ENCODE peak calls at places on chromosomes 5 and 9, in six cellular contexts. E is bronchial epithelial cell, U is A549, D is MM.1S, R is IMR-90, L is Panc1. B is an unnamed sample.

GRCh38 chr5:92652735-92653134 is 928.3 kb downstream of the NR2F1-AS1 start:
- DNase-seq in E (no peak), U (no peak), D (peak), R (peak), L (no peak), B (peak)

GRCh38 chr9:72951520-72952393 is 1.1 kb downstream of the ALDH1A1 start:
- DNase-seq in E (no peak), U (no peak), D (no peak), R (no peak), L (no peak), B (no peak)

GRCh38 chr9:20473566-20474116 is 148.7 kb downstream of the MLLT3 start:
- DNase-seq in E (no peak), U (no peak), D (no peak), R (no peak), L (no peak), B (peak)

GRCh38 chr5:128513816-128514215 is 24.2 kb downstream of the FBN2 start:
- DNase-seq in E (no peak), U (no peak), D (no peak), R (peak), L (no peak), B (no peak)

GRCh38 chr9:136662656-136663310 is at the start of gene EGFL7:
- DNase-seq in E (no peak), U (no peak), D (no peak), R (no peak), L (no peak), B (no peak)

GRCh38 chr9:107422189-107422802 is 67.3 kb downstream of the KLF4 start:
- DNase-seq in E (peak), U (peak), D (peak), R (peak), L (no peak), B (peak)

GRCh38 chr5:180111273-180111695 is 39.7 kb upstream of the RNF130 start:
- DNase-seq in E (no peak), U (no peak), D (no peak), R (no peak), L (no peak), B (no peak)

GRCh38 chr9:133572821-133573361 is 36.3 kb downstream of the FAM163B start:
- DNase-seq in E (no peak), U (no peak), D (no peak), R (no peak), L (no peak), B (no peak)

GRCh38 chr9:89422151-89422918 is 75.6 kb downstream of the SEMA4D start:
- DNase-seq in E (peak), U (no peak), D (no peak), R (peak), L (no peak), B (peak)

GRCh38 chr5:73818357-73818756 is 192.4 kb downstream of the ARHGEF28 start:
- DNase-seq in E (peak), U (no peak), D (no peak), R (peak), L (no peak), B (peak)

GRCh38 chr9:573551-574410 is 267.7 kb upstream of the DMRT1 start:
- DNase-seq in E (peak), U (no peak), D (no peak), R (no peak), L (no peak), B (no peak)

GRCh38 chr5:179154346-179154990 is 94.3 kb downstream of the ZNF354C start:
- DNase-seq in E (no peak), U (no peak), D (no peak), R (no peak), L (no peak), B (no peak)

GRCh38 chr5:3320317-3320865 is 275.2 kb upstream of the IRX1 start:
- DNase-seq in E (no peak), U (no peak), D (no peak), R (no peak), L (no peak), B (no peak)

GRCh38 chr5:45411971-45412612 is 284.1 kb downstream of the HCN1 start:
- DNase-seq in E (no peak), U (no peak), D (no peak), R (peak), L (no peak), B (peak)

GRCh38 chr5:10145922-10146321 is 103.8 kb downstream of the ATPSCKMT start:
- DNase-seq in E (peak), U (peak), D (peak), R (peak), L (peak), B (peak)

GRCh38 chr5:172958268-172959046 is 767 bp upstream of the RPL26L1 start:
- DNase-seq in E (peak), U (peak), D (peak), R (peak), L (no peak), B (peak)

GRCh38 chr9:86142973-86143372 is 43.6 kb upstream of the GOLM1 start:
- DNase-seq in E (no peak), U (no peak), D (no peak), R (no peak), L (no peak), B (no peak)

GRCh38 chr9:109817146-109817845 is 37.3 kb downstream of the PALM2AKAP2 start:
- DNase-seq in E (peak), U (no peak), D (no peak), R (peak), L (no peak), B (peak)

GRCh38 chr5:59579101-59579885 is 314.2 kb downstream of the PDE4D start:
- DNase-seq in E (no peak), U (no peak), D (no peak), R (no peak), L (no peak), B (no peak)

GRCh38 chr9:128494108-128494742 is 10.3 kb upstream of the GLE1 start:
- DNase-seq in E (no peak), U (no peak), D (no peak), R (no peak), L (no peak), B (peak)

GRCh38 chr5:122999947-123000563 is 36.5 kb downstream of the PPIC start:
- DNase-seq in E (peak), U (peak), D (peak), R (no peak), L (peak), B (peak)

GRCh38 chr9:22035591-22036011 is 26.5 kb upstream of the CDKN2B start:
- DNase-seq in E (no peak), U (no peak), D (peak), R (no peak), L (no peak), B (no peak)

GRCh38 chr5:132259061-132259851 is 1.8 kb downstream of the PDLIM4 start:
- DNase-seq in E (peak), U (no peak), D (no peak), R (peak), L (no peak), B (peak)

GRCh38 chr9:113559834-113560620 is 96.5 kb downstream of the RGS3 start:
- DNase-seq in E (no peak), U (no peak), D (no peak), R (no peak), L (no peak), B (no peak)

GRCh38 chr9:91035825-91036208 is 234.2 kb downstream of the SYK start:
- DNase-seq in E (no peak), U (no peak), D (no peak), R (no peak), L (no peak), B (no peak)

GRCh38 chr9:14961372-14962068 is 51.3 kb upstream of the FREM1 start:
- DNase-seq in E (no peak), U (no peak), D (no peak), R (no peak), L (no peak), B (peak)

GRCh38 chr5:10509593-10509992 is 54.3 kb upstream of the ANKRD33B start:
- DNase-seq in E (no peak), U (no peak), D (no peak), R (no peak), L (no peak), B (no peak)

GRCh38 chr9:136882109-136882946 is 4.0 kb upstream of the TRAF2 start:
- DNase-seq in E (peak), U (peak), D (peak), R (peak), L (peak), B (peak)

GRCh38 chr5:179340465-179340864 is 4.8 kb downstream of the ADAMTS2 start:
- DNase-seq in E (no peak), U (no peak), D (no peak), R (no peak), L (no peak), B (no peak)

GRCh38 chr9:128552744-128553221 is 396 bp downstream of the SPTAN1 start:
- DNase-seq in E (no peak), U (no peak), D (peak), R (no peak), L (no peak), B (no peak)

GRCh38 chr9:125629451-125629850 is 77.6 kb downstream of the MAPKAP1 start:
- DNase-seq in E (no peak), U (no peak), D (no peak), R (no peak), L (no peak), B (no peak)

GRCh38 chr5:95850391-95850894 is 27.9 kb upstream of the GLRX start:
- DNase-seq in E (no peak), U (no peak), D (no peak), R (no peak), L (no peak), B (peak)

GRCh38 chr5:125559296-125559695 is 812.9 kb upstream of the ZNF608 start:
- DNase-seq in E (peak), U (peak), D (no peak), R (peak), L (peak), B (peak)

GRCh38 chr9:112012026-112012902 is 115.7 kb downstream of the UGCG start:
- DNase-seq in E (peak), U (peak), D (peak), R (peak), L (peak), B (peak)

GRCh38 chr5:134969166-134969565 is 1.5 kb downstream of the CATSPER3 start:
- DNase-seq in E (no peak), U (no peak), D (no peak), R (no peak), L (no peak), B (no peak)

GRCh38 chr5:177362871-177363507 is 5.3 kb downstream of the RGS14 start:
- DNase-seq in E (peak), U (peak), D (peak), R (no peak), L (no peak), B (no peak)

GRCh38 chr5:177363565-177363964 is 5.8 kb downstream of the RGS14 start:
- DNase-seq in E (no peak), U (no peak), D (no peak), R (no peak), L (no peak), B (no peak)

GRCh38 chr5:177359860-177360259 is 2.1 kb downstream of the RGS14 start:
- DNase-seq in E (no peak), U (no peak), D (no peak), R (no peak), L (no peak), B (no peak)

GRCh38 chr5:177362102-177362868 is 4.6 kb downstream of the RGS14 start:
- DNase-seq in E (peak), U (no peak), D (no peak), R (no peak), L (no peak), B (no peak)

DNA sequence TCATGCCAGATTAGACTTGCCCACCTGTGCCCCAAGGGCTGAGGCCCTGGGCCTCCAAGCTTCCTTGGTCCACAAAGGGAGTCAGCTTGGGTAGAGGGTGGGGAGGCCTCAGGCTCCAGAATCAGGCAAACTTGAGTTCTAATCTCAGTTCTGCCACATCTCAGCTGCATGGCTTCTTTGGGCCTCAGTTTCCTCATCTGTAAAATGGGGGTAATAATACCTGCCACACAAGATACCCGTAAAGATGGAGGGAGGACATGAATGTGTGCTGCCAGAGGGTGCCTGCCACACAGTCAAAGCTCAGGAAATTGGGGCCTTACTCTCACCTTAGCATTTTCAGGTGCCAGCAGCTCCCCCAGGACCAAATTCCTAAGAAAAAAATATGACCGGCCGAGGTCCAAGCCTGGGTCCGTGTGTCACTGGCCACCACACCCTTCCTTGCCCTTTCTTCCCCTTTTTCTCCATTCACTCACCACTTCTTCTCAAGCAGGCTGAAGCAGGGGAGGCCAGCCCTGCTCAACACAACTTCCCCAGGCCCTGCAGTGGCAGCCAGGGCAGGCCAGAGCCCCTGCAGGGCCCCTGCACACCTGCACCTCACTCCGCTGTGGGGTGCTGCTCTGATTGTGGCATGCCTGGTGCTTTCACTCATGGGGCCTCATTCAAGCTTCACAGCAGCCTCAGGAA is 3.8 kb downstream of the RGS14 start:
- DNase-seq in E (no peak), U (no peak), D (peak), R (no peak), L (no peak), B (no peak)
- TF ChIP-seq CTCF in E (no peak), U (no peak), D (peak), R (no peak), L (no peak), B (no peak)

GRCh38 chr5:14108170-14108996 is 34.8 kb upstream of the TRIO start:
- DNase-seq in E (peak), U (peak), D (peak), R (peak), L (peak), B (peak)
- H3K4me3 ChIP-seq in E (no peak), U (no peak), D (no peak), R (no peak), L (peak), B (peak)

GRCh38 chr5:141121563-141121962 is at the start of gene PCDHB4:
- DNase-seq in E (no peak), U (no peak), D (no peak), R (no peak), L (no peak), B (peak)
- TF ChIP-seq CTCF in E (no peak), U (no peak), D (no peak), R (peak), L (peak), B (peak)

DNA sequence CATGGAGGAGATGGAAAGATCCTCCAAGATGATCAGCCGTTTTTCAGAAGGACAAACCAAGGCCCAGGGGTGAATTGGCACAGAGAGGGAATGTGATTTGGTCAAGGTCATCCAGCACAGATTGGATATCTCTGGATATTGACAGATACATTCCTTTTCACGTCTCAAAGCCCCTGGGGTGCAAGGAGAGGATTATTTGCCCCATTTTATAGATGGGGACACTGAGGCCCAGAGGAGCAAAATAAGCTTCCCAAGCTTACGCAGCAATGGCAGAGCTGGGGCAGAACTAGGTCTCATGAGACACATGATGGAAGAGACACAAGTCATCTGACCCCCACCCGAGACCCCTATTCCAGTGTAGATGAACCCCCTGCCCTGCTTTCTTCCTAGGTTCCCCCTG is 895 bp upstream of the PDGFRB start:
- DNase-seq in E (no peak), U (no peak), D (no peak), R (no peak), L (no peak), B (no peak)
- H3K4me3 ChIP-seq in E (no peak), U (no peak), D (peak), R (no peak), L (no peak), B (no peak)

GRCh38 chr5:54186912-54187445 is 123.4 kb downstream of the ARL15 start:
- DNase-seq in E (no peak), U (no peak), D (no peak), R (no peak), L (no peak), B (no peak)
- TF ChIP-seq CTCF in E (no peak), U (no peak), D (no peak), R (no peak), L (no peak), B (no peak)

GRCh38 chr5:88262116-88262515 is 6.5 kb downstream of the TMEM161B start:
- DNase-seq in E (peak), U (no peak), D (no peak), R (peak), L (no peak), B (peak)
- H3K4me3 ChIP-seq in E (no peak), U (no peak), D (no peak), R (no peak), L (no peak), B (no peak)

DNA sequence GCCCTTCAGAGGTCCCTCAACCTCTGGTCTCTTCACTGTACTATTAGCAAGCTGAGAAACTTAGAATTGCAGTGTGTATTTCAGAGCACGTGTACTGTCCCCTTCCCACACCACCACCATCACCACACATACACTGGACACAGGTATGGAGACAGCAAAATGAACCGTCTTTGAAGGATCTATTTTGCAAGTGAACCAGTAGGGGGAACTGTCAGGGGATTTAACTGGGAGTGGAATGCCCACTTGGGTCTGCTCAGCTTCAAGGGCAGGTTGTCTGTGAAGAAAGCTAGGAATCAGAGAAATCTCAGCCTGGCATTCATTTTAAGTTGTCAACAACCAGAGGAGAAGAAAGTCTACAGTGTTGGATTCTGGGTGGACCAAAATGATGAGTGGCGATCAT is 147.0 kb downstream of the DCP2 start:
- DNase-seq in E (no peak), U (peak), D (no peak), R (no peak), L (no peak), B (peak)
- TF ChIP-seq CTCF in E (no peak), U (peak), D (peak), R (no peak), L (peak), B (peak)

GRCh38 chr5:84383296-84383815 is 1.3 kb downstream of the EDIL3 start:
- DNase-seq in E (no peak), U (no peak), D (no peak), R (no peak), L (no peak), B (no peak)

GRCh38 chr5:84384604-84385575 is at the start of gene EDIL3:
- DNase-seq in E (no peak), U (no peak), D (peak), R (peak), L (no peak), B (peak)

GRCh38 chr5:84382363-84383295 is 2.1 kb downstream of the EDIL3 start:
- DNase-seq in E (no peak), U (no peak), D (no peak), R (peak), L (no peak), B (peak)

GRCh38 chr5:84383816-84384603 is 670 bp downstream of the EDIL3 start:
- DNase-seq in E (peak), U (no peak), D (no peak), R (peak), L (no peak), B (peak)

DNA sequence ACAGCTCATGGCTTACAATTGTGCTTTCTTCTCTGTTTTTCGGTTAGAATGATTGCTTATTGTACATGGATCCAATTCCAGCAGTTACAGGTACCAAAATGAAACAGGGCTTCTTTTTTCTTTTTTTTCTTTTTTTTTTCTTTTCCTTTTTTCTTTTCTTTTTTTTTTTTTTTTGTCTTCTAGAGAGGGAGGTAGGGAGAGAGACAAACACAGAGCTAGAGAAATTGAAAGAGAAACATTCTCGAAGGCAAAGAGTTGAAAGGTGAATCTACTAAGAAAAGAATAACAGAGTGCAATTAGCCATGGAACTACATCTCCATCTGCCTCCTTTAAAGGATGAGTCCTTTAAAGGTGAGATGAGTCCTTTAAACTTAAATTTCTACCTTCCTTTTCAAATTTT is 1.0 kb upstream of the EDIL3 start:
- DNase-seq in E (no peak), U (no peak), D (peak), R (no peak), L (no peak), B (no peak)
- H3K4me3 ChIP-seq in E (no peak), U (no peak), D (peak), R (peak), L (peak), B (no peak)

GRCh38 chr5:1382248-1382700 is 37.4 kb upstream of the CLPTM1L start:
- DNase-seq in E (no peak), U (no peak), D (no peak), R (no peak), L (no peak), B (no peak)
- TF ChIP-seq CTCF in E (no peak), U (no peak), D (no peak), R (no peak), L (no peak), B (no peak)

B was measured in fibroblast of mammary gland.